ENCODE peak calls at places on chromosomes 3 and 15, in five cellular contexts. B is H9, V is neuronal stem cell, N is H1, T is mesenchymal stem cell. M is an unnamed sample.

GRCh38 chr15:90212221-90213079 is 11.3 kb downstream of the SEMA4B start:
- DNase-seq in T (no peak), V (no peak), N (no peak), B (no peak), M (no peak)

GRCh38 chr3:57163751-57164150 is 1.4 kb downstream of the IL17RD start:
- DNase-seq in V (no peak), T (no peak), B (no peak), N (no peak), M (peak; percentile 35)

GRCh38 chr3:155748611-155749365 is 3.9 kb upstream of the PLCH1 start:
- DNase-seq in B (no peak), N (no peak), T (no peak), V (no peak), M (peak; percentile 51)

GRCh38 chr15:85730001-85730820 is 64.5 kb downstream of the KLHL25 start:
- DNase-seq in N (no peak), B (no peak), T (peak; percentile 74), V (peak; percentile 61), M (peak; percentile 81)

GRCh38 chr3:154979327-154979726 is 100.8 kb upstream of the MME start:
- DNase-seq in N (no peak), V (no peak), T (no peak), B (no peak), M (no peak)

GRCh38 chr3:5806192-5806591 is 618.7 kb downstream of the EDEM1 start:
- DNase-seq in B (peak; percentile 33), N (no peak), V (peak; percentile 20), T (no peak), M (no peak)

GRCh38 chr3:171994646-171995441 is 44.5 kb upstream of the FNDC3B start:
- DNase-seq in B (no peak), T (peak; percentile 94), N (no peak), V (no peak), M (peak; percentile 76)

GRCh38 chr15:52790166-52790708 is at the start of gene ONECUT1:
- DNase-seq in B (peak; percentile 82), T (peak; percentile 40), V (peak; percentile 79), N (no peak), M (peak; percentile 74)

GRCh38 chr3:15300318-15301078 is 31.9 kb downstream of the SH3BP5 start:
- DNase-seq in N (no peak), B (no peak), T (peak; percentile 71), V (no peak), M (peak; percentile 25)

GRCh38 chr3:85605066-85605465 is 646.3 kb downstream of the CADM2 start:
- DNase-seq in N (no peak), B (no peak), V (no peak), T (no peak), M (no peak)

GRCh38 chr15:72838311-72838731 is 54.8 kb upstream of the ADPGK start:
- DNase-seq in B (no peak), T (no peak), N (no peak), V (no peak), M (no peak)

GRCh38 chr3:98734311-98734710 is 28.8 kb upstream of the ST3GAL6 start:
- DNase-seq in T (peak; percentile 36), V (no peak), B (no peak), N (no peak), M (no peak)

GRCh38 chr15:62087671-62088360 is 21.0 kb downstream of the C2CD4A start:
- DNase-seq in T (no peak), V (no peak), N (no peak), B (no peak), M (no peak)

GRCh38 chr3:54212723-54213122 is 90.4 kb downstream of the CACNA2D3 start:
- DNase-seq in B (no peak), T (no peak), V (no peak), N (no peak), M (no peak)

GRCh38 chr3:32410367-32411246 is 19.0 kb downstream of the CMTM7 start:
- DNase-seq in B (no peak), V (no peak), N (no peak), T (no peak), M (peak; percentile 22)

GRCh38 chr3:186067360-186068242 is 41.3 kb downstream of the ETV5 start:
- DNase-seq in V (no peak), B (no peak), T (no peak), N (no peak), M (no peak)

GRCh38 chr15:100879046-100879445 is 585 bp upstream of the ALDH1A3 start:
- DNase-seq in T (peak; percentile 10), B (no peak), N (no peak), V (no peak), M (no peak)

GRCh38 chr3:187076297-187076696 is 63.0 kb downstream of the RPL39L start:
- DNase-seq in B (no peak), V (no peak), N (no peak), T (no peak), M (no peak)

GRCh38 chr15:72785452-72786243 is 2.1 kb upstream of the ADPGK start:
- DNase-seq in N (no peak), T (peak; percentile 81), B (no peak), V (no peak), M (no peak)

GRCh38 chr3:24254649-24255048 is 240.0 kb downstream of the THRB start:
- DNase-seq in V (no peak), N (no peak), T (peak; percentile 88), B (no peak), M (peak; percentile 77)

GRCh38 chr3:5250467-5251195 is 63.1 kb downstream of the EDEM1 start:
- DNase-seq in N (no peak), B (no peak), T (no peak), V (no peak), M (no peak)

GRCh38 chr15:94894056-94894455 is 662.7 kb downstream of the MCTP2 start:
- DNase-seq in T (no peak), V (no peak), B (no peak), N (no peak), M (no peak)

GRCh38 chr3:89042251-89042650 is 65.2 kb upstream of the EPHA3 start:
- DNase-seq in B (no peak), V (no peak), N (no peak), T (peak; percentile 43), M (no peak)

GRCh38 chr15:65828566-65828965 is 36.5 kb upstream of the DENND4A start:
- DNase-seq in B (no peak), N (no peak), T (no peak), V (no peak), M (no peak)

GRCh38 chr15:96889734-96890480 is 559.4 kb downstream of the NR2F2 start:
- DNase-seq in T (peak; percentile 48), N (no peak), B (no peak), V (no peak), M (peak; percentile 16)

GRCh38 chr3:2861920-2862319 is 248.3 kb downstream of the IL5RA start:
- DNase-seq in N (no peak), V (no peak), T (no peak), B (no peak), M (no peak)

GRCh38 chr3:185382154-185382553 is 19.2 kb downstream of the MAP3K13 start:
- DNase-seq in N (no peak), V (no peak), T (no peak), B (no peak), M (no peak)

DNA sequence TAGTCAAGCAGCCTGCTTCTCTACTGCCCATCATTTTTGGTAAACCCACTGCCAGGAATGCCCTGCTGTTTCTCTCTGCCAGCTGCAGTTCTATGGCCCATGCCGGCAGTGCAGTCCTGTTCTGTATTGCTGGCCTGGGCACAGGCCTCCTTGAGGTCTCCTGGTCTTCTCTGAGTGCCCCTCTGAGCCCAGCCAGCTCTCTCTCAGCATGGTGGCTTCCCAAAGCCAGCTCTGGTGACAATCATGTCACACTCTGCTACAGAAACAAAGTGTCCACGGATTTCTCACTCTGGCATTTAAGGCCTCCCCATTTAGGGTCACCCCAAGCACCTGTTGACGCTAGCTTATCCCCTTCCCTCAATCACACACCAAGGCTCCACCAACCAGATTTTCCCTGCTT is 24.5 kb downstream of the SRPRB start:
- DNase-seq in B (no peak), V (no peak), T (no peak), N (no peak), M (no peak)
- H2BK12ac ChIP-seq in B (no peak overlapping the region), V (no peak overlapping the region), T (no peak overlapping the region), N (no peak overlapping the region), M (no peak overlapping the region)

GRCh38 chr15:28281876-28282275 is 40.1 kb downstream of the HERC2 start:
- DNase-seq in V (no peak), N (no peak), T (no peak), B (no peak), M (no peak)

GRCh38 chr15:28289694-28290463 is 32.1 kb downstream of the HERC2 start:
- DNase-seq in T (no peak), N (no peak), V (no peak), B (no peak), M (no peak)

DNA sequence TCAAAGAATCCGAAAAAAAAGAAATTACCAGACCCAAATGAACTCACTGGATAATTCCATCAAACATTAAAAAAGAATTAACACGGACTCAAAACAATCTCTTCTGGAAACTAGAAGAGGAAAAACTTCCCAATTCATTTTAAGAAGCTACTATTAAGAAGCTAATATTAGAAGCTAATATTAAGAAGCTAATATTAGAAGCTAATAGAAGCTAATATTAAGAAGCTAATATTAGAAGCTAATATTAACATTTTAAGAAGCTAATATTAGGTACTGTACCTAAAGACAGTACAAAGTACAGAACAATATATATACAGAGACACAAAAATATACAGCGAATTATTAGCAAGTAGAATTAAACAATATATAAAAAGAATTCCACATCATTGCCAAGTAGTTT is 35.9 kb downstream of the HERC2 start:
- DNase-seq in N (no peak), V (no peak), B (no peak), T (no peak), M (no peak)
- H2BK12ac ChIP-seq in N (no peak overlapping the region), V (no peak overlapping the region), B (no peak overlapping the region), T (no peak overlapping the region), M (no peak overlapping the region)

GRCh38 chr15:80492409-80492808 is 88.2 kb downstream of the ARNT2 start:
- DNase-seq in V (no peak), N (no peak), B (no peak), T (no peak), M (peak; percentile 34)

GRCh38 chr15:80489030-80489594 is 84.9 kb downstream of the ARNT2 start:
- DNase-seq in V (no peak), N (no peak), T (peak; percentile 88), B (no peak), M (no peak)

GRCh38 chr15:80487884-80488283 is 83.7 kb downstream of the ARNT2 start:
- DNase-seq in V (no peak), B (no peak), T (no peak), N (no peak), M (no peak)

GRCh38 chr15:80492874-80493273 is 88.7 kb downstream of the ARNT2 start:
- DNase-seq in N (no peak), T (no peak), B (no peak), V (no peak), M (no peak)

GRCh38 chr15:80490431-80490990 is 86.3 kb downstream of the ARNT2 start:
- DNase-seq in B (no peak), V (no peak), T (no peak), N (no peak), M (no peak)
- H2BK12ac ChIP-seq in B (no peak overlapping the region), V (no peak overlapping the region), T (peak overlapping the region; percentile 20), N (no peak overlapping the region), M (no peak overlapping the region)

GRCh38 chr3:176699307-176699706 is 498.0 kb downstream of the TBL1XR1 start:
- DNase-seq in B (no peak), V (no peak), N (no peak), T (no peak), M (no peak)

GRCh38 chr3:176692172-176692923 is 504.9 kb downstream of the TBL1XR1 start:
- DNase-seq in N (no peak), V (no peak), B (no peak), T (no peak), M (no peak)

GRCh38 chr3:176697284-176697889 is 499.9 kb downstream of the TBL1XR1 start:
- DNase-seq in B (peak; percentile 29), V (no peak), T (no peak), N (no peak), M (peak; percentile 36)

GRCh38 chr3:176693416-176693815 is 503.9 kb downstream of the TBL1XR1 start:
- DNase-seq in B (no peak), V (no peak), T (no peak), N (no peak), M (no peak)

GRCh38 chr3:176696816-176697215 is 500.5 kb downstream of the TBL1XR1 start:
- DNase-seq in N (no peak), V (no peak), B (no peak), T (no peak), M (no peak)
- H2BK12ac ChIP-seq in N (no peak overlapping the region), V (no peak overlapping the region), B (no peak overlapping the region), T (no peak overlapping the region), M (no peak overlapping the region)